ENCODE peak calls at places on chromosomes 7 and 10, in four cellular contexts. A is fibroblast of mammary gland, V is Calu3, L is RWPE1. R is an unnamed sample.

GRCh38 chr7:139423091-139423490 is 60.4 kb downstream of the KLRG2 start:
- DNase-seq in L (no peak), A (no peak), V (no peak), R (no peak)

GRCh38 chr7:142196066-142196840 is 61.6 kb downstream of the PRSS58 start:
- DNase-seq in L (peak; percentile 2), V (no peak), A (peak; percentile 29), R (no peak)

GRCh38 chr7:29614229-29614628 is 50.6 kb downstream of the PRR15 start:
- DNase-seq in L (no peak), V (no peak), A (no peak), R (no peak)

GRCh38 chr10:132536241-132536963 is 1.2 kb upstream of the INPP5A start:
- DNase-seq in V (peak; percentile 32), L (no peak), A (no peak), R (no peak)

GRCh38 chr10:77355844-77356243 is 281.8 kb downstream of the KCNMA1 start:
- DNase-seq in A (peak; percentile 97), L (peak; percentile 89), V (no peak), R (no peak)

GRCh38 chr10:1715821-1716220 is 21.5 kb downstream of the ADARB2 start:
- DNase-seq in L (peak; percentile 49), A (no peak), V (peak; percentile 36), R (no peak)

GRCh38 chr7:2478387-2478760 is 2.2 kb upstream of the GRIFIN start:
- DNase-seq in V (peak; percentile 49), A (peak; percentile 65), L (no peak), R (no peak)

GRCh38 chr7:116161733-116162132 is 48.6 kb upstream of the TES start:
- DNase-seq in V (no peak), L (no peak), A (no peak), R (no peak)

GRCh38 chr7:84712326-84712725 is 474.5 kb downstream of the SEMA3D start:
- DNase-seq in V (no peak), L (no peak), A (peak; percentile 36), R (no peak)

GRCh38 chr10:25536027-25536426 is 361.2 kb downstream of the GPR158 start:
- DNase-seq in A (no peak), V (no peak), L (no peak), R (no peak)

GRCh38 chr7:69698109-69698840 is 100.0 kb downstream of the AUTS2 start:
- DNase-seq in A (no peak), L (no peak), V (no peak), R (no peak)

GRCh38 chr10:88759366-88760101 is at the start of gene LIPN:
- DNase-seq in L (no peak), V (no peak), A (peak; percentile 7), R (no peak)

GRCh38 chr7:15446722-15447121 is 115.1 kb downstream of the AGMO start:
- DNase-seq in V (no peak), A (no peak), L (no peak), R (no peak)

GRCh38 chr7:117424090-117424829 is 3.0 kb downstream of the ASZ1 start:
- DNase-seq in L (no peak), A (no peak), V (no peak), R (no peak)

GRCh38 chr10:23079700-23080099 is 15.7 kb upstream of the MSRB2 start:
- DNase-seq in A (no peak), V (no peak), L (no peak), R (no peak)

GRCh38 chr7:105268511-105269392 is 120.0 kb downstream of the SRPK2 start:
- DNase-seq in V (no peak), L (peak; percentile 63), A (peak; percentile 72), R (no peak)

GRCh38 chr10:44647877-44648542 is 263.1 kb upstream of the CXCL12 start:
- DNase-seq in L (no peak), A (peak; percentile 68), V (peak; percentile 28), R (no peak)

GRCh38 chr10:108957681-108958080 is 965.6 kb downstream of the XPNPEP1 start:
- DNase-seq in A (peak; percentile 52), L (no peak), V (no peak), R (no peak)

GRCh38 chr7:80154656-80155325 is 20.2 kb downstream of the GNAI1 start:
- DNase-seq in V (no peak), L (no peak), A (peak; percentile 73), R (no peak)

GRCh38 chr10:58266826-58267712 is 625 bp downstream of the IPMK start:
- DNase-seq in A (peak; percentile 57), V (peak; percentile 76), L (peak; percentile 37), R (no peak)

GRCh38 chr7:24827027-24827426 is 69.8 kb upstream of the GSDME start:
- DNase-seq in V (no peak), A (no peak), L (no peak), R (no peak)

GRCh38 chr7:1234794-1235500 is 2.3 kb downstream of the UNCX start:
- DNase-seq in V (no peak), L (no peak), A (no peak), R (no peak)

GRCh38 chr7:70681847-70682350 is 450.0 kb upstream of the GALNT17 start:
- DNase-seq in A (no peak), L (no peak), V (no peak), R (no peak)

GRCh38 chr7:138662066-138663061 is 38.8 kb downstream of the SVOPL start:
- DNase-seq in A (no peak), L (no peak), V (no peak), R (no peak)

GRCh38 chr7:3721422-3721821 is 420.4 kb downstream of the SDK1 start:
- DNase-seq in L (no peak), A (no peak), V (no peak), R (no peak)

GRCh38 chr7:3725145-3725544 is 424.1 kb downstream of the SDK1 start:
- DNase-seq in A (no peak), L (no peak), V (no peak), R (no peak)

GRCh38 chr7:3725660-3726059 is 424.6 kb downstream of the SDK1 start:
- DNase-seq in V (no peak), L (no peak), A (no peak), R (no peak)

DNA sequence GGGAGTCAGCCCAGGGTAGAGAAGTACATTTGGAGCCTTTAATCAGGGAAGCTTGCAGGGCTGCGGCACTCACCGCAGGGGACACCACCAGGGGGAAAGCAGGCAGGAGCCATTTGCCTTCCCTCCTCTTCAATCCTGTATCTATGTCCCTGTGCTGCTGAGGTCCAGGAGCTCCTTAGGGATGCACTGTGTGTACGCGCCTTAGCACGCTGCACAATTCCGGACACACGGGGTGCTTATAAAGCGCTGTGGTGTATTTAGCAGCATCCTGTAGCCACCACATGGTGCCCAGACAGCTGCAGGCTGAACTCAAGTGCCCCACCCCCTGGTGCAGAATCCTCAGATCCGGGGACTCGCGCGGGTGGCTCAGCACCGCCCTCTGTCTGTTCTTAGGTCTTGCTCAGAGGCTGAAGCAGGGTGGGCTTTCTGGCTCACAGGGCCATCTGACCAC is 421.4 kb downstream of the SDK1 start:
- DNase-seq in A (no peak), L (no peak), V (no peak), R (no peak)
- TF ChIP-seq CTCF in A (no peak), L (no peak), V (no peak), R (peak; percentile 12)

GRCh38 chr10:102375250-102375649 is 20.3 kb upstream of the NFKB2 start:
- DNase-seq in V (no peak), L (no peak), A (no peak), R (no peak)
- TF ChIP-seq CTCF in V (no peak), L (no peak), A (no peak), R (no peak)

GRCh38 chr7:39678935-39679690 is 55.7 kb downstream of the RALA start:
- DNase-seq in L (no peak), V (no peak), A (no peak), R (no peak)
- TF ChIP-seq CTCF in L (no peak), V (no peak), A (no peak), R (no peak)

DNA sequence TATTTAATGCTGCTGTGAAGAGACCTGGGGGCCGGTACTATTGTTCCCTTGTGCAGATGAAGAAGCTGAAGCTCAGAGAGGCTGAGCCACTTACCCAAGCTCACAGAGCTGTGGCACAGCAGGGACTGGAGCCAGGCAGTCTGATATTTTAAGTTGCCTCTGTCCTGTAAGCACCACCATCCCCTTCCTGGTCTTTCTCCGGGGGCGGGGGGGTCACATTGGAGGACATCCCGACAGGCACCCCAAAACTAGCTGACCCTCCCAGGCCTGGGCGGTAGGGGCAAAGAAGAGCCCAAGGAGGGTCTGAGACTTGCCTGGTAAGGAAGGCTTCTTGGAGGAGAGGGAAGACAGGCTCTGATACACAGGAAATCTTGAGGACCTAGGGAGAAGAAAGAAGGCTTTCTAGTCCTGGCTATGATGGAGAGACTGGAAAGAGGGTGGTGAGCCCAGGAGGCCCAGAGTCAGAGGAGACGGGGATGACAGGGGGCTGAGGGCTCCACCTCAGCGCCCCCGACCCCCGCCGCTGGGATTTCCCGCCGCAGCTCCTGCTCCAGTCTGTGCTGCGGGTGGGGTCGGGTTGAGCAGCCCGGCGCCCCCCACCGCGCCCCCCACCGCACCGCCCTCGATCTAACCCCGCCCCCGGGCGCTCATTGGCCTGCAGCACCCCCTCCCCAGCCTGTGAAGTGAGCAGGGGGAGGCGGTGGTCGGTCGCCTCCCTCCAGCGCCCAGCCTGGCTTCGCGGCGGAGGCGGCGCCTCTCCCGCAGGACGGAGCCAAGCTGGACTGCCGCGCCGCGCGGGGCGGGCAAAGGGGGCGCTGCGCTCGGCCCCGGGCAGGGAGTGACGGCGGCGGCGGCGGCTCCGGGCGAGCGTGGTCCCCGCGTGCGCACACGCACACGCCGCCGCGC is at the start of gene ADCYAP1R1:
- DNase-seq in V (no peak), A (no peak), L (no peak), R (peak; percentile 96)
- TF ChIP-seq CTCF in V (no peak), A (no peak), L (no peak), R (peak; percentile 6)